ENCODE peak calls at places on chromosomes 5 and 9, in ten cellular contexts. B is activated gamma-delta T cell treated with Interleukin-2 at 50 U/mL for 16 hours; O is hippocampal formation; N is RPMI7951; G is ecto neural progenitor cell; R is activated naive CD4-positive, alpha-beta T cell; P is NCI-H2107; Q is Calu3; T is KBM-7; H is stimulated activated CD4-positive, alpha-beta T cell treated with anti-CD3 and anti-CD28 coated beads, TNF-alpha, amount 100 ng/mL, for 4 hours. U is an unnamed sample.

GRCh38 chr5:142104491-142104890 is 4.1 kb upstream of the NDFIP1 start:
- DNase-seq in T (peak; percentile 61), N (no peak), B (no peak), R (no peak), H (no peak), O (no peak), G (no peak), P (no peak), Q (no peak), U (peak; percentile 36)

GRCh38 chr9:134735441-134736175 is 94.0 kb downstream of the COL5A1 start:
- DNase-seq in T (no peak), G (peak; percentile 59), P (no peak), H (no peak), B (no peak), O (no peak), R (no peak), N (peak; percentile 94), Q (no peak), U (no peak)

GRCh38 chr5:127070243-127070642 is 3.1 kb downstream of the C5orf63 start:
- DNase-seq in T (no peak), Q (no peak), B (no peak), H (no peak), P (no peak), O (no peak), N (no peak), G (no peak), R (no peak), U (no peak)

GRCh38 chr9:108271646-108272349 is 584.0 kb downstream of the ACTL7B start:
- DNase-seq in B (no peak), N (peak; percentile 90), P (no peak), R (no peak), G (no peak), H (no peak), T (no peak), Q (peak; percentile 34), O (no peak), U (no peak)

GRCh38 chr5:72523960-72524582 is 16.9 kb upstream of the ZNF366 start:
- DNase-seq in T (peak; percentile 64), G (no peak), H (no peak), P (peak; percentile 13), Q (peak; percentile 13), B (no peak), N (peak; percentile 79), O (peak; percentile 37), R (no peak), U (no peak)

GRCh38 chr9:117929873-117930272 is 225.7 kb downstream of the TLR4 start:
- DNase-seq in P (no peak), B (no peak), Q (no peak), O (no peak), R (no peak), H (no peak), G (no peak), T (no peak), N (no peak), U (no peak)

GRCh38 chr5:55634204-55634785 is 77.8 kb downstream of the SLC38A9 start:
- DNase-seq in H (no peak), G (no peak), B (no peak), T (no peak), Q (no peak), N (no peak), O (no peak), P (no peak), R (no peak), U (no peak)

GRCh38 chr5:180360078-180360957 is 7.2 kb upstream of the GFPT2 start:
- DNase-seq in G (no peak), T (no peak), B (no peak), Q (no peak), N (no peak), R (no peak), H (no peak), P (no peak), O (no peak), U (no peak)

GRCh38 chr9:14307989-14308750 is 5.8 kb downstream of the NFIB start:
- DNase-seq in N (no peak), H (no peak), P (no peak), B (no peak), O (no peak), T (no peak), Q (no peak), R (no peak), G (no peak), U (no peak)

GRCh38 chr5:77358566-77359205 is 133.4 kb downstream of the WDR41 start:
- DNase-seq in O (no peak), G (no peak), Q (no peak), P (no peak), B (no peak), R (no peak), T (no peak), H (no peak), N (no peak), U (no peak)

GRCh38 chr9:93646640-93647178 is 70.3 kb downstream of the PHF2 start:
- DNase-seq in B (no peak), N (no peak), H (no peak), Q (no peak), R (no peak), G (peak; percentile 34), O (no peak), P (no peak), T (no peak), U (no peak)

GRCh38 chr9:127919253-127919815 is 2.5 kb upstream of the ST6GALNAC4 start:
- DNase-seq in G (no peak), O (no peak), B (no peak), R (no peak), H (no peak), Q (peak; percentile 81), P (no peak), N (peak; percentile 99), T (peak; percentile 62), U (no peak)

GRCh38 chr5:68368686-68369359 is 153.3 kb downstream of the PIK3R1 start:
- DNase-seq in B (no peak), R (no peak), Q (peak; percentile 24), T (no peak), P (no peak), G (no peak), O (no peak), H (no peak), N (peak; percentile 15), U (no peak)

GRCh38 chr5:76622973-76623596 is at the start of gene F2RL2:
- DNase-seq in R (no peak), O (no peak), G (peak; percentile 57), B (no peak), P (no peak), Q (no peak), T (no peak), H (no peak), N (peak; percentile 78), U (no peak)

GRCh38 chr9:95091971-95092320 is 225.6 kb downstream of the FANCC start:
- DNase-seq in B (no peak), N (peak; percentile 92), T (no peak), O (no peak), Q (no peak), R (no peak), P (no peak), G (no peak), H (no peak), U (no peak)

GRCh38 chr5:132070460-132071337 is 2.9 kb upstream of the CSF2 start:
- DNase-seq in H (no peak), N (peak; percentile 69), G (no peak), R (no peak), T (no peak), B (no peak), O (no peak), P (no peak), Q (no peak), U (no peak)

GRCh38 chr5:172446336-172447051 is 7.8 kb downstream of the SH3PXD2B start:
- DNase-seq in T (no peak), O (no peak), H (no peak), R (no peak), N (no peak), B (no peak), Q (no peak), G (no peak), P (no peak), U (no peak)

GRCh38 chr5:1000329-1000728 is 8.3 kb upstream of the NKD2 start:
- DNase-seq in H (no peak), O (no peak), N (no peak), T (no peak), G (no peak), B (no peak), Q (no peak), R (no peak), P (no peak), U (no peak)

GRCh38 chr5:108650997-108651396 is 96.7 kb upstream of the FER start:
- DNase-seq in R (no peak), T (no peak), H (no peak), P (no peak), O (no peak), Q (no peak), N (peak; percentile 24), G (no peak), B (no peak), U (no peak)

GRCh38 chr5:24909210-24909609 is 264.4 kb upstream of the CDH10 start:
- DNase-seq in R (no peak), H (no peak), T (no peak), G (no peak), B (no peak), N (no peak), Q (no peak), O (no peak), P (no peak), U (no peak)

GRCh38 chr9:35035851-35036701 is 36.3 kb downstream of the VCP start:
- DNase-seq in Q (no peak), G (no peak), O (no peak), B (peak; percentile 11), T (no peak), N (no peak), R (peak; percentile 39), H (no peak), P (no peak), U (peak; percentile 56)

GRCh38 chr9:14687042-14687719 is 6.1 kb downstream of the ZDHHC21 start:
- DNase-seq in Q (no peak), H (no peak), P (no peak), B (no peak), G (no peak), T (no peak), N (peak; percentile 36), R (no peak), O (no peak), U (no peak)

GRCh38 chr9:115117999-115118470 is at the start of gene TNC:
- DNase-seq in P (no peak), G (no peak), Q (peak; percentile 16), O (no peak), R (no peak), T (no peak), N (peak; percentile 94), H (no peak), B (no peak), U (no peak)

GRCh38 chr5:172855597-172856292 is 21.7 kb downstream of the ERGIC1 start:
- DNase-seq in P (no peak), Q (no peak), O (no peak), T (no peak), B (no peak), H (no peak), G (no peak), R (no peak), N (no peak), U (no peak)

GRCh38 chr9:82808478-82808877 is 254.5 kb downstream of the RASEF start:
- DNase-seq in P (no peak), O (no peak), Q (no peak), N (no peak), R (no peak), B (no peak), T (no peak), G (no peak), H (no peak), U (no peak)

GRCh38 chr5:139131062-139131856 is 66.9 kb downstream of the SIL1 start:
- DNase-seq in B (no peak), N (peak; percentile 20), R (no peak), T (no peak), P (no peak), H (no peak), G (no peak), Q (no peak), O (peak; percentile 84), U (no peak)

GRCh38 chr9:79682076-79682736 is 110.4 kb downstream of the TLE4 start:
- DNase-seq in P (no peak), G (no peak), H (no peak), T (no peak), Q (no peak), R (no peak), B (no peak), N (peak; percentile 22), O (no peak), U (no peak)

GRCh38 chr5:88836195-88836838 is 46.7 kb downstream of the MEF2C start:
- DNase-seq in B (no peak), N (peak; percentile 65), Q (no peak), G (no peak), T (no peak), O (no peak), R (no peak), H (no peak), P (no peak), U (no peak)

U was measured in activated T-helper 2 cell treated with anti-CD3 and anti-CD28 coated beads, Interferon-gamma antibody, Interleukin-2, Interleukin-4, amounts not matched to agents 10 μg/mL and 5 μg/mL and 100 μg/mL, durations not matched to agents 14 hours and 24 hours and 36 hours.